ENCODE peak calls at places on chromosome 11, in five cellular contexts. W is HepG2, Y is A549, E is IMR-90, I is H1. B is an unnamed sample.

GRCh38 chr11:105032495-105032894 is 2.4 kb downstream of the CASP1 start:
- DNase-seq in W (no peak), Y (no peak), E (no peak), I (no peak), B (no peak)

GRCh38 chr11:63892233-63892632 is 24.7 kb downstream of the RCOR2 start:
- DNase-seq in W (no peak), Y (no peak), E (peak; percentile 57), I (no peak), B (no peak)

GRCh38 chr11:12668166-12668565 is 6.1 kb upstream of the TEAD1 start:
- DNase-seq in W (no peak), Y (no peak), E (no peak), I (no peak), B (no peak)

GRCh38 chr11:20626279-20626678 is 26.9 kb downstream of the SLC6A5 start:
- DNase-seq in W (no peak), Y (no peak), E (no peak), I (no peak), B (no peak)

GRCh38 chr11:3841426-3842304 is 906 bp upstream of the RHOG start:
- DNase-seq in W (peak; percentile 79), Y (peak; percentile 80), E (peak; percentile 82), I (no peak), B (peak; percentile 94)

GRCh38 chr11:117980716-117981115 is 5.5 kb upstream of the IL10RA start:
- DNase-seq in W (no peak), Y (no peak), E (no peak), I (no peak), B (no peak)

GRCh38 chr11:126214446-126215240 is 3.1 kb downstream of the FAM118B start:
- DNase-seq in W (no peak), Y (no peak), E (no peak), I (no peak), B (no peak)

GRCh38 chr11:75024764-75025211 is 36.1 kb downstream of the NEU3 start:
- DNase-seq in W (no peak), Y (no peak), E (no peak), I (no peak), B (peak; percentile 40)

GRCh38 chr11:120241277-120241676 is 1.3 kb downstream of the POU2F3 start:
- DNase-seq in W (no peak), Y (no peak), E (no peak), I (no peak), B (no peak)

GRCh38 chr11:105582497-105582896 is 27.4 kb upstream of the GRIA4 start:
- DNase-seq in W (no peak), Y (no peak), E (no peak), I (no peak), B (no peak)

GRCh38 chr11:29449280-29450074 is 567.4 kb downstream of the KCNA4 start:
- DNase-seq in W (no peak), Y (no peak), E (no peak), I (no peak), B (no peak)

DNA sequence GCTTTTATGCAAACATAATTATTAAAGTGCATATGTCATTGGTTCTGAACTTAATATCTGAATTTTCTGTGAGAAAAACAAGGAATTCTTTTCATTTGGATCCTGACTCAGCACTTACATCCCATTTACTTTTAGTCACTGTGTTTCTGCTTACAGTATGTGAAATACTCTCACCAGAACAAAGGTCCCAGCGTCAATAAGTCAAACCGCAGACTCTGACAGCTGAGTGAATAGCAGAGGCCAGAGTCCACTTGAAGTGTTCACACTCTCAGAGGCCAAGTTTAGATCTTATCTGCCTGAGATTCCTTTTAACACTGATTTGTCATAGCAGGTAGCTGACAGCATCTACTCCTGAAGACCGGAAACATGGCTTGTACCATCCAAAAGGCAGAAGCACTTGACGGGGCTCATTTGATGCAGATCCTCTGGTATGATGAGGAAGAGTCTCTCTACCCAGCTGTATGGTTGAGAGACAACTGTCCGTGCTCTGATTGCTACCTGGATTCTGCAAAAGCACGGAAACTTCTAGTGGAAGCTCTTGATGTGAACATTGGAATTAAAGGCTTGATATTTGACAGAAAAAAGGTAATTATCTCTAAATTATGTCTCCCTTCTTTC is 14.6 kb downstream of the BBOX1 start:
- DNase-seq in W (peak; percentile 96), Y (no peak), E (peak; percentile 37), I (no peak), B (no peak)
- TF ChIP-seq RAD21 in W (no peak), Y (no peak), E (no peak), I (no peak), B (no peak)

DNA sequence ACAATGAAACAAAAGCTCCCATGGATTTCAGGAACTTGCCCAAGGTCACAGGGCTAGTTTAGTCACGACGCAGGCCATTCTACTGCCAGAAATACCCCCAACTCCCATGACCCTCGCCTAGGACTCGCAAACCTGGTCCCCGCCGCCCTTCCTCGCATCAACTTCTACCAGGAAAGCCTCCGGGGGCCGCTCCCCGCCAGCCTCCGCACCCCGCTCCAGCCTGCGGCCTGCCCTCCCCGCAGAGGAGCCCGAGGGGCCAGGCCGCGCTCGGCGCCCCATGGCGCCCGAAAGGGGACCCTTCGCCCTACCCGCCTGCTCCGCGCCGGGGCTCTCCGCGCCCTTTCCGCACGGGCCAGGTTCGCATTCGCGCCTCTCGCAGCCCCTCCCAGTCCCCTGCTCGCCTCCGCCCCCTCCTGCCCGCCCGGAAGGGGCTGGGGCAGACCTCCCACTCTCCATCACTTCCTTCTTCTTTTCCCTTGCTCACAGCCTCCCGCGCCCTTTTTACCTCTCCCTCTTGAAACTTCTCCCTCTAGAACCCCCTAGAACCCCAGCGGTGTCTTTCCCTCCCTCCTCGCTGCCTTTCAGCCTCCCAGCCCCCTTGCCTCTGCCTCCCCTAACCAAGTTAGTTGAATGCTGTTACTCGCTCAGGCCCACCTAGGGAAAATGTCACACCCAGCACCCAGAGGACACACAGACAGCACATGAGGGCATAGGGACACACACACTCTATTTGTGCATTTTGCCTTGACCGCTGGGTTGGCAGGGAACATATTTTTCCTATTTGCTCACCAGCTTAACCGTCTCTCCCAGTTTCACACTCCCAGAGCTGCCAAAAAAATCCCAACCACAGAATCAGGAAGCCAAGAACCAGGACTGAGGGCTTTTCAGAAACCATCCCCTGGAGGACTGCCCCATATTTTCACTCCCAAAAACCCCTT is at the start of gene SLC43A3:
- DNase-seq in W (peak; percentile 19), Y (no peak), E (peak; percentile 82), I (peak; percentile 83), B (peak; percentile 93)
- TF ChIP-seq RAD21 in W (no peak), Y (no peak), E (no peak), I (no peak), B (no peak)

GRCh38 chr11:77187776-77188175 is 59.7 kb downstream of the MYO7A start:
- DNase-seq in W (no peak), Y (no peak), E (no peak), I (no peak), B (no peak)
- TF ChIP-seq RAD21 in W (no peak), Y (no peak), E (no peak), I (no peak), B (no peak)

GRCh38 chr11:32792948-32793475 is 1.4 kb downstream of the CCDC73 start:
- DNase-seq in W (peak; percentile 21), Y (peak; percentile 31), E (peak; percentile 27), I (peak; percentile 80), B (peak; percentile 39)
- TF ChIP-seq RAD21 in W (peak; percentile 50), Y (peak; percentile 82), E (peak; percentile 50), I (peak; percentile 61), B (peak; percentile 82)

GRCh38 chr11:124725719-124726105 is 14.0 kb upstream of the NRGN start:
- DNase-seq in W (no peak), Y (no peak), E (peak; percentile 77), I (no peak), B (no peak)
- TF ChIP-seq RAD21 in W (no peak), Y (no peak), E (no peak), I (no peak), B (no peak)

GRCh38 chr11:35953081-35953480 is 9.2 kb downstream of the LDLRAD3 start:
- DNase-seq in W (no peak), Y (no peak), E (no peak), I (no peak), B (no peak)

GRCh38 chr11:35949242-35949641 is 5.4 kb downstream of the LDLRAD3 start:
- DNase-seq in W (no peak), Y (no peak), E (no peak), I (no peak), B (no peak)

GRCh38 chr11:35951659-35952058 is 7.8 kb downstream of the LDLRAD3 start:
- DNase-seq in W (no peak), Y (no peak), E (no peak), I (no peak), B (no peak)

GRCh38 chr11:35947437-35947836 is 3.6 kb downstream of the LDLRAD3 start:
- DNase-seq in W (no peak), Y (no peak), E (no peak), I (no peak), B (no peak)

DNA sequence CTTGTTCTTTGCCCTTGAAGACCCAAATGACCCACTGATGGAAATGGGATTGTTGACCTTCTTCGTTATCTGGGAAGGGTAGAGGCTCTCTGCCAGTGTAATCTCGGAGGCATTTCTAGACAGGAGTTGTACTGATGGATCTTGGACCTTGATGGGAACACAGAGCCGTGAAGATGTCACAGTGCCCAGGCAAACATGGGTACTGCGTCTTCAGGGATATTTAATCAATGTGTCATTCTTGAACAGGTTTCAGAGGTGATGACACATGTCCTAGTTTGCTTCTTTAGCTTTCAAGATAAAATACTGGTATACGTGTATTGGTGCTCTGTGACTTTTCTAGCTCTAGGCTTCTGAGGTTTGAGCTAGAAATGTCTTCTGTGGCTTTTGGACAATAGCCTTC is 6.2 kb downstream of the LDLRAD3 start:
- DNase-seq in W (no peak), Y (no peak), E (no peak), I (no peak), B (no peak)
- TF ChIP-seq RAD21 in W (no peak), Y (no peak), E (no peak), I (no peak), B (no peak)

DNA sequence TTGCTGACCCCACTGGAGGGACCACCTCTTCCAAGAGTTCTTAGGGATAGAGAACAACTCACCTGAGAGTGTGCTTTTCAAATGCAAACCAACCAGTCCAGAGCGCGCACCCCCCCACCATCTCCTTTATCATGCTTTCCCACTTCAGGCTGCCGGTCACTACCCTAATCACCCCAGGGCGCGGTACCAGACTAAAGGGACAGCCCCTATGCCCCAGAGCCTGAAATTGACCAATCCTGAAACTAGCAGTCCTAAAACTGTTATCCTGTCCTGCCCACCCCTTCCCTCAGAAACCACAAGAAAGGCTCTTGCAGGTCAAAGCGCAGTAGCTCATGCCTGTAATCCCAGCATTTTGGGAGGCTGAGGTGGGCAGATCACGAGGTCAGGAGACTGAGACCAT is 37.0 kb downstream of the NEAT1 start:
- DNase-seq in W (no peak), Y (no peak), E (no peak), I (peak; percentile 73), B (peak; percentile 79)
- TF ChIP-seq RAD21 in W (no peak), Y (no peak), E (no peak), I (no peak), B (no peak)